ENCODE peak calls at places on chromosomes 1 and 21, in ten cellular contexts. R, F, T, L, S, J, Q, E, G and O are unnamed samples.

GRCh38 chr1:43147625-43148319 is 24.3 kb downstream of the EBNA1BP2 start:
- DNase-seq in T (no peak), J (peak), R (peak), E (peak), G (peak), Q (peak), L (peak), F (no peak), S (peak), O (no peak)

GRCh38 chr21:43736224-43736883 is 17.4 kb downstream of the PDXK start:
- DNase-seq in L (no peak), S (no peak), F (no peak), Q (no peak), E (no peak), G (no peak), R (no peak), J (no peak), T (no peak), O (no peak)

GRCh38 chr1:57857809-57858208 is 433.9 kb upstream of the DAB1 start:
- DNase-seq in E (peak), F (no peak), R (no peak), G (no peak), J (peak), Q (no peak), S (no peak), T (no peak), L (no peak), O (no peak)

GRCh38 chr1:109876617-109877319 is 33.9 kb upstream of the CSF1 start:
- DNase-seq in Q (peak), J (peak), F (no peak), R (no peak), S (no peak), E (no peak), T (no peak), L (no peak), G (no peak), O (no peak)

GRCh38 chr1:154546264-154547043 is 12.0 kb downstream of the UBE2Q1 start:
- DNase-seq in T (no peak), L (no peak), G (peak), J (peak), F (peak), R (peak), E (peak), S (no peak), Q (peak), O (peak)

GRCh38 chr1:14674030-14674429 is 75.5 kb downstream of the KAZN start:
- DNase-seq in L (no peak), E (no peak), S (no peak), R (no peak), J (no peak), F (no peak), Q (no peak), T (no peak), G (no peak), O (no peak)

GRCh38 chr1:205009666-205010065 is 33.3 kb upstream of the CNTN2 start:
- DNase-seq in T (no peak), R (no peak), G (no peak), J (peak), Q (no peak), L (no peak), S (no peak), F (no peak), E (no peak), O (no peak)

GRCh38 chr1:96513136-96513535 is 208.4 kb upstream of the PTBP2 start:
- DNase-seq in G (no peak), E (no peak), S (no peak), Q (no peak), J (peak), F (no peak), T (no peak), R (no peak), L (no peak), O (no peak)

GRCh38 chr1:162292422-162292849 is 84.2 kb downstream of the SPATA46 start:
- DNase-seq in L (no peak), J (peak), S (no peak), E (peak), R (no peak), G (no peak), F (no peak), Q (no peak), T (no peak), O (no peak)

GRCh38 chr1:193411771-193412170 is 225.4 kb upstream of the B3GALT2 start:
- DNase-seq in L (no peak), G (no peak), R (no peak), F (no peak), E (no peak), T (no peak), S (no peak), J (no peak), Q (no peak), O (no peak)

GRCh38 chr1:204573563-204573925 is 57.3 kb downstream of the MDM4 start:
- DNase-seq in F (no peak), R (no peak), Q (peak), S (no peak), L (no peak), J (no peak), E (peak), G (no peak), T (no peak), O (no peak)

GRCh38 chr1:53654216-53655210 is 84.5 kb downstream of the GLIS1 start:
- DNase-seq in E (no peak), F (no peak), J (peak), S (no peak), T (peak), G (no peak), L (peak), Q (no peak), R (no peak), O (no peak)

GRCh38 chr1:69088556-69088955 is 479.2 kb upstream of the LRRC7 start:
- DNase-seq in S (no peak), Q (no peak), F (no peak), E (no peak), G (no peak), T (no peak), R (no peak), L (no peak), J (no peak), O (no peak)

GRCh38 chr1:50658421-50659076 is 235.3 kb upstream of the DMRTA2 start:
- DNase-seq in R (no peak), L (no peak), T (no peak), Q (no peak), F (no peak), J (peak), S (no peak), E (peak), G (no peak), O (no peak)

GRCh38 chr1:205939690-205940330 is 3.4 kb downstream of the SLC26A9 start:
- DNase-seq in R (peak), L (no peak), Q (peak), T (no peak), E (no peak), S (no peak), G (no peak), J (no peak), F (no peak), O (no peak)

GRCh38 chr1:172824199-172824598 is 165.3 kb downstream of the FASLG start:
- DNase-seq in L (no peak), F (no peak), Q (no peak), J (peak), R (no peak), S (no peak), T (no peak), E (no peak), G (no peak), O (no peak)

GRCh38 chr1:230754831-230755230 is 7.6 kb downstream of the CAPN9 start:
- DNase-seq in G (peak), S (no peak), F (no peak), L (no peak), E (no peak), T (peak), Q (no peak), R (no peak), J (peak), O (no peak)

GRCh38 chr1:164718821-164719220 is 159.8 kb downstream of the PBX1 start:
- DNase-seq in S (no peak), R (no peak), T (no peak), G (no peak), Q (no peak), F (no peak), L (no peak), J (peak), E (no peak), O (no peak)

GRCh38 chr1:198359024-198359653 is 181.3 kb downstream of the ATP6V1G3 start:
- DNase-seq in R (no peak), G (no peak), J (peak), T (no peak), F (no peak), S (no peak), L (no peak), Q (no peak), E (no peak), O (no peak)

GRCh38 chr1:23578311-23578996 is 19.2 kb upstream of the ID3 start:
- DNase-seq in S (no peak), J (no peak), F (no peak), E (no peak), L (no peak), Q (no peak), T (no peak), G (no peak), R (no peak), O (no peak)

GRCh38 chr1:226671268-226671667 is 67.8 kb downstream of the ITPKB start:
- DNase-seq in S (no peak), Q (no peak), R (no peak), F (no peak), T (no peak), E (no peak), J (no peak), G (no peak), L (no peak), O (no peak)

GRCh38 chr1:31704261-31705079 is 653 bp upstream of the COL16A1 start:
- DNase-seq in S (no peak), R (no peak), E (peak), F (no peak), T (no peak), Q (peak), J (peak), G (no peak), L (peak), O (no peak)

GRCh38 chr1:15768388-15768787 is 9.8 kb downstream of the FBLIM1 start:
- DNase-seq in L (no peak), J (no peak), E (no peak), F (no peak), G (no peak), Q (no peak), T (no peak), S (no peak), R (no peak), O (no peak)

GRCh38 chr1:19762175-19762779 is 37.4 kb downstream of the TMCO4 start:
- DNase-seq in L (no peak), F (peak), Q (peak), E (no peak), S (no peak), T (no peak), G (no peak), R (peak), J (peak), O (no peak)

GRCh38 chr1:24555591-24556413 is at the start of gene NCMAP:
- DNase-seq in T (no peak), J (peak), R (peak), S (no peak), Q (peak), L (no peak), E (no peak), G (no peak), F (peak), O (no peak)

GRCh38 chr1:6222644-6223043 is 13.1 kb downstream of the ICMT start:
- DNase-seq in F (no peak), L (no peak), Q (no peak), J (peak), R (no peak), S (no peak), G (peak), E (no peak), T (no peak), O (no peak)

GRCh38 chr1:168945870-168946269 is 160.6 kb upstream of the ATP1B1 start:
- DNase-seq in J (peak), R (no peak), F (no peak), L (no peak), Q (no peak), G (peak), S (no peak), E (no peak), T (no peak), O (no peak)

GRCh38 chr1:38502772-38503171 is 356.8 kb downstream of the RRAGC start:
- DNase-seq in F (no peak), R (peak), L (no peak), S (no peak), G (no peak), T (no peak), J (no peak), Q (peak), E (no peak), O (no peak)

GRCh38 chr1:67429528-67430357 is 459 bp downstream of the SERBP1 start:
- DNase-seq in T (peak), F (peak), R (peak), S (no peak), L (no peak), J (peak), Q (peak), E (no peak), G (peak), O (peak)

GRCh38 chr1:115255154-115255553 is 82.9 kb downstream of the NGF start:
- DNase-seq in L (no peak), G (no peak), J (peak), Q (no peak), S (no peak), F (no peak), R (no peak), T (no peak), E (peak), O (no peak)

GRCh38 chr1:42940851-42941639 is 17.6 kb downstream of the SLC2A1 start:
- DNase-seq in G (peak), R (no peak), T (no peak), J (peak), Q (peak), F (no peak), L (peak), E (peak), S (no peak), O (no peak)

GRCh38 chr1:153921803-153922075 is 1.0 kb downstream of the GATAD2B start:
- DNase-seq in Q (peak), F (no peak), S (no peak), T (no peak), J (no peak), R (no peak), E (peak), L (no peak), G (no peak), O (no peak)

GRCh38 chr1:218266356-218266755 is 18.7 kb upstream of the RRP15 start:
- DNase-seq in F (no peak), E (no peak), Q (no peak), L (no peak), S (no peak), R (no peak), G (no peak), T (no peak), J (peak), O (no peak)

GRCh38 chr21:34724857-34725195 is 56.0 kb downstream of the CLIC6 start:
- DNase-seq in T (no peak), Q (no peak), E (no peak), R (no peak), J (no peak), L (no peak), S (no peak), G (no peak), F (no peak), O (no peak)

GRCh38 chr1:14443164-14443787 is 155.2 kb upstream of the KAZN start:
- DNase-seq in Q (peak), J (peak), T (no peak), E (peak), S (no peak), F (no peak), L (peak), G (no peak), R (no peak), O (no peak)

GRCh38 chr21:43861716-43862115 is 3.3 kb upstream of the AGPAT3 start:
- DNase-seq in L (no peak), E (no peak), T (no peak), Q (no peak), R (no peak), G (no peak), F (no peak), S (no peak), J (no peak), O (no peak)

GRCh38 chr1:235946570-235946981 is 79.9 kb upstream of the LYST start:
- DNase-seq in J (peak), G (no peak), Q (no peak), R (no peak), T (no peak), S (no peak), E (no peak), L (no peak), F (no peak), O (no peak)
- TF ChIP-seq CTCF in J (peak), G (peak), Q (no peak), R (no peak), T (no peak), S (no peak), E (peak), L (peak), F (no peak), O (no peak)

DNA sequence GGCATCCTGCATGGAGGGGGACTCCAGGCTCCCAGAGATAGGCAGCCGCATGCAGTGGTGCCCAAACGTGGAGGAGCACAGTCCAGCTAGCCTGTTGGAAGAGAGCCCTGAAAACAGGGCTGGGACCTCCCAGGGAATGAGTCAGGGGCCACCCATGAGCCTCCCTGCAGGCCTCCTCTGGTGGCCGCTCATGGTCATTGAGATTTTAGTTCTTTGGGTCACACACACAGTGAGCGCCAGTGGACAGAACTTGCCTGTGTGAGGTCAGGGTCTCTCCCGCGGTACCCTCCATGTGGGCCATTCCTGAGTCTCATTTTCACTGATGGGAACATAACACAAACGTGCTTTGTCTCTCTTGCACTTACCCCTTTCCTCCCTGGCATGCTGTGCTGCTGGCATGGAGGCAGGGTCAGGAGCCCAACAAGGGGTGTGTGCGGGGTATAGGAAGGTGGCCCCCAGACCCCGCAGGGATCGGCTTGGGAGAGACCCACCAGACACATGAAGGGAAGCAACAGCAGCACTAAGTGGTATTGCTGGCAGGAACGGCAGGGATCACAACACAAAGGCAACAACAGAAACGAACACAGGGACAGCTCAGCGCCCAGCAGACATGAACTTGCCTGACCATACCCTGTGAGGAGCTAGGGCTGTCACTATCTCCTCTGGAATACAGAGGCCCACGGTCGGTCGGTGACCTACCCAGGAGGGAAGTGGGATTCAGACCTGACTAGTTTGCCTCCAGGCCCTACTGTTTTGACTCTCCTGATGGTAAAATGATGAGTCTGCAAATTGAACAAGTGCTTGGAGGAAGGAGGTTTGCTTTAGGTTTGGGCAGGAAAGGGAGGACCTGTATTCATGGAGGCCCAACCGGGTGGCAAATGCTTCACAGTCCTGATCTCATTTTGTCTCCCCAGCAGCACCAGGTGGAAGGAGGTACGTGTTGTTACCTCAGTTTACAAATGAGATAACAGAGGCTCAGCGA is 31.8 kb downstream of the ABCG1 start:
- DNase-seq in S (no peak), F (no peak), G (no peak), T (no peak), Q (no peak), R (no peak), J (no peak), E (no peak), L (no peak), O (no peak)
- TF ChIP-seq CTCF in S (no peak), F (no peak), G (no peak), T (no peak), Q (no peak), R (no peak), J (no peak), E (no peak), L (no peak), O (no peak)

GRCh38 chr1:203505526-203506189 is 11.7 kb downstream of the OPTC start:
- DNase-seq in S (no peak), Q (no peak), G (no peak), J (no peak), R (no peak), F (no peak), T (no peak), L (no peak), E (no peak), O (no peak)

GRCh38 chr1:203507227-203507626 is 13.3 kb downstream of the OPTC start:
- DNase-seq in F (no peak), L (no peak), E (no peak), Q (no peak), T (no peak), J (peak), S (no peak), R (no peak), G (peak), O (no peak)

GRCh38 chr1:203507836-203508235 is 13.9 kb downstream of the OPTC start:
- DNase-seq in R (no peak), S (no peak), E (no peak), J (peak), T (no peak), F (no peak), L (no peak), G (no peak), Q (no peak), O (no peak)

GRCh38 chr1:203506821-203507220 is 12.9 kb downstream of the OPTC start:
- DNase-seq in Q (no peak), F (no peak), E (no peak), S (no peak), J (peak), T (no peak), L (no peak), G (no peak), R (no peak), O (no peak)

DNA sequence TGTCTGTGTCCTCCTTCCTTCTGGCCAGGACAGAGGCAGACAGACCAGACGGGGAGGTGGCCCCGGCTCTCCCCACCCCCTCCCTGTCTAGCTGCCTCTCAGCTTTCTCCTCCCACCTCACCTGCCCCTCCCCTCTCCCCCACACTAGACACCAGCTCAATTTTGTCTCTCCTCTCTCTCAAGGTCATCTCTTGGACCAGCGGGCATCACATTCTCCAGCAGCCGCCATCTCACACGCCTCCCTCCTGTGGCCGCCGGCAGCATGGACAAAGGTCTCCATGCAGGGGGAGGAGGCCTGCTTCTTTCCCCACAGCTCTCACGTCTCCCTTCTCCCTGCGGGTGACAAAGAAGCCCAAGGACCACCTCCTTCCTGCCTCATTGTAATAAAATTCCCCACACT is 14.5 kb downstream of the OPTC start:
- DNase-seq in E (no peak), T (no peak), S (no peak), J (no peak), L (no peak), G (peak), Q (peak), R (no peak), F (no peak), O (no peak)
- TF ChIP-seq CTCF in E (no peak), T (no peak), S (no peak), J (no peak), L (no peak), G (no peak), Q (peak), R (no peak), F (no peak), O (no peak)

DNA sequence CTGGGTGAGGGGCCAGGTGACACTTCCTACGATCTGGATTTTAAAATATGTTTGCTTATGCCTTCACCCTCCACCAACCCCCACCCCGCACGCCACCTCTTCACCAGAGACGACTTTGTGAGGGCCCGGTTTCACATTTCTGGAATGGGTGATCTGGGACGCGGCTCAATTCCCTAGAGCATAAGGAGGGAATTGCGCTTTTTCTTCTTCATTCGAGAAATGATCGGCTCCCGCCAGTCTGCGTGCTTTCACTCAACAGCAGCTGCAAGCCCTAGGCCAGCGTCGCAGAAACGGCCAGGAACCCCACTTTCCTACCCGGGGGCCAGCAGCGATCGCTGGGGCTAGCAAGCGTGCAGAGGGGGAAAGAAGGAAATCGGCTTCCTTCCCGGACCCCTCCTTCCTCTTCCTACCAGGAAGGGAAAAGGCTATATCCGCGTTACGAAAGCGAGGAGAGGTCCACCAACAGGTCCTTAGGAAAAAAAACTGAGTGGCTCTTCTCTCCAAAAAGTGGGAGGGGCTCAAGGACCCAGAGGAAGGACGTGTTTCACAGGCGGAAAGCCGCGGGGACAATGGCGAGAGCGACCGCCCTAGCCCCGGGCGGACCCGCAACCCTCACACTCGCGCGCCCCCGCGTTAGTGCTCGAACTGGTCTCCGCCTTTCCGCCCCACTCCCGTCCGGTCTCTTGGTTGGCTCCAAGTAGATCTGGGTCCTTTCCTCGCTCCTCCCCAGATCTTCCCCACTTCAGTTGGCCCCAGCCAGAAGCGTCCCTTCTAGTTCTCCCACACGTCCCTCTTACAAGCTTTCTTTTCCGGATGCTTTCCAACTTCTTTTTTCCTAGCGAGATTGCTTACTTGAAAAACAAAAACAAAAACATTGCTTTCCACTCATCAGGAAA is 1.1 kb upstream of the ADAMTS1 start:
- DNase-seq in L (no peak), Q (peak), T (peak), E (peak), R (peak), G (peak), S (no peak), J (peak), F (no peak), O (peak)
- TF ChIP-seq CTCF in L (peak), Q (peak), T (no peak), E (peak), R (no peak), G (no peak), S (peak), J (no peak), F (no peak), O (no peak)